ENCODE peak calls at places on chromosomes 4 and X, in eight cellular contexts. One of them, this sample, is unnamed.

GRCh38 chrX:28880136-28880535 is 292.9 kb downstream of the IL1RAPL1 start:
- DNase-seq in activated T-helper 1 cell treated with Interleukin-2 at 50 U/mL for 16 hours: no peak
- DNase-seq in caudate nucleus: no peak
- DNase-seq in ELR: no peak
- DNase-seq in CD4-positive, CD25-positive, alpha-beta regulatory T cell: no peak
- DNase-seq in OCI-M1: no peak
- DNase-seq in nephron progenitor cell: no peak
- DNase-seq in activated CD4-positive, alpha-beta T cell treated with anti-CD3 and anti-CD28 coated beads, Interleukin-2, amount 50 U/mL, for 1 hour: no peak
- DNase-seq in this sample: no peak

GRCh38 chr4:14348506-14348905 is 653.8 kb upstream of the CPEB2 start:
- DNase-seq in activated T-helper 1 cell treated with Interleukin-2 at 50 U/mL for 16 hours: no peak
- DNase-seq in caudate nucleus: no peak
- DNase-seq in ELR: no peak
- DNase-seq in CD4-positive, CD25-positive, alpha-beta regulatory T cell: no peak
- DNase-seq in OCI-M1: no peak
- DNase-seq in nephron progenitor cell: no peak
- DNase-seq in activated CD4-positive, alpha-beta T cell treated with anti-CD3 and anti-CD28 coated beads, Interleukin-2, amount 50 U/mL, for 1 hour: no peak
- DNase-seq in this sample: no peak

GRCh38 chr4:128556756-128557155 is 252.7 kb upstream of the JADE1 start:
- DNase-seq in activated T-helper 1 cell treated with Interleukin-2 at 50 U/mL for 16 hours: no peak
- DNase-seq in caudate nucleus: no peak
- DNase-seq in ELR: no peak
- DNase-seq in CD4-positive, CD25-positive, alpha-beta regulatory T cell: no peak
- DNase-seq in OCI-M1: no peak
- DNase-seq in nephron progenitor cell: no peak
- DNase-seq in activated CD4-positive, alpha-beta T cell treated with anti-CD3 and anti-CD28 coated beads, Interleukin-2, amount 50 U/mL, for 1 hour: no peak
- DNase-seq in this sample: no peak

GRCh38 chr4:98467627-98468072 is 190.8 kb downstream of the TSPAN5 start:
- DNase-seq in activated T-helper 1 cell treated with Interleukin-2 at 50 U/mL for 16 hours: peak; percentile 46
- DNase-seq in caudate nucleus: peak; percentile 81
- DNase-seq in ELR: peak; percentile 94
- DNase-seq in CD4-positive, CD25-positive, alpha-beta regulatory T cell: peak; percentile 46
- DNase-seq in OCI-M1: peak; percentile 89
- DNase-seq in nephron progenitor cell: peak; percentile 68
- DNase-seq in activated CD4-positive, alpha-beta T cell treated with anti-CD3 and anti-CD28 coated beads, Interleukin-2, amount 50 U/mL, for 1 hour: peak; percentile 63
- DNase-seq in this sample: peak; percentile 30

GRCh38 chr4:76954489-76954888 is 4.9 kb downstream of the SEPTIN11 start:
- DNase-seq in activated T-helper 1 cell treated with Interleukin-2 at 50 U/mL for 16 hours: no peak
- DNase-seq in caudate nucleus: no peak
- DNase-seq in ELR: no peak
- DNase-seq in CD4-positive, CD25-positive, alpha-beta regulatory T cell: no peak
- DNase-seq in OCI-M1: no peak
- DNase-seq in nephron progenitor cell: no peak
- DNase-seq in activated CD4-positive, alpha-beta T cell treated with anti-CD3 and anti-CD28 coated beads, Interleukin-2, amount 50 U/mL, for 1 hour: no peak
- DNase-seq in this sample: no peak

GRCh38 chr4:153594208-153594607 is 89.9 kb upstream of the TLR2 start:
- DNase-seq in activated T-helper 1 cell treated with Interleukin-2 at 50 U/mL for 16 hours: no peak
- DNase-seq in caudate nucleus: no peak
- DNase-seq in ELR: peak; percentile 3
- DNase-seq in CD4-positive, CD25-positive, alpha-beta regulatory T cell: no peak
- DNase-seq in OCI-M1: peak; percentile 86
- DNase-seq in nephron progenitor cell: no peak
- DNase-seq in activated CD4-positive, alpha-beta T cell treated with anti-CD3 and anti-CD28 coated beads, Interleukin-2, amount 50 U/mL, for 1 hour: no peak
- DNase-seq in this sample: no peak

GRCh38 chrX:139691843-139692505 is 16.0 kb downstream of the MCF2 start:
- DNase-seq in activated T-helper 1 cell treated with Interleukin-2 at 50 U/mL for 16 hours: no peak
- DNase-seq in caudate nucleus: no peak
- DNase-seq in ELR: peak; percentile 4
- DNase-seq in CD4-positive, CD25-positive, alpha-beta regulatory T cell: no peak
- DNase-seq in OCI-M1: no peak
- DNase-seq in nephron progenitor cell: peak; percentile 45
- DNase-seq in activated CD4-positive, alpha-beta T cell treated with anti-CD3 and anti-CD28 coated beads, Interleukin-2, amount 50 U/mL, for 1 hour: no peak
- DNase-seq in this sample: no peak

GRCh38 chrX:30308263-30309138 is 689 bp downstream of the NR0B1 start:
- DNase-seq in activated T-helper 1 cell treated with Interleukin-2 at 50 U/mL for 16 hours: no peak
- DNase-seq in caudate nucleus: no peak
- DNase-seq in ELR: no peak
- DNase-seq in CD4-positive, CD25-positive, alpha-beta regulatory T cell: no peak
- DNase-seq in OCI-M1: no peak
- DNase-seq in nephron progenitor cell: peak; percentile 36
- DNase-seq in activated CD4-positive, alpha-beta T cell treated with anti-CD3 and anti-CD28 coated beads, Interleukin-2, amount 50 U/mL, for 1 hour: no peak
- DNase-seq in this sample: no peak

GRCh38 chrX:154411981-154412340 is 622 bp downstream of the TAFAZZIN start:
- DNase-seq in activated T-helper 1 cell treated with Interleukin-2 at 50 U/mL for 16 hours: no peak
- DNase-seq in caudate nucleus: peak; percentile 39
- DNase-seq in ELR: peak; percentile 68
- DNase-seq in CD4-positive, CD25-positive, alpha-beta regulatory T cell: no peak
- DNase-seq in OCI-M1: peak; percentile 45
- DNase-seq in nephron progenitor cell: peak; percentile 72
- DNase-seq in activated CD4-positive, alpha-beta T cell treated with anti-CD3 and anti-CD28 coated beads, Interleukin-2, amount 50 U/mL, for 1 hour: peak; percentile 39
- DNase-seq in this sample: no peak

GRCh38 chrX:10634681-10635161 is 14.3 kb upstream of the MID1 start:
- DNase-seq in activated T-helper 1 cell treated with Interleukin-2 at 50 U/mL for 16 hours: no peak
- DNase-seq in caudate nucleus: peak; percentile 46
- DNase-seq in ELR: peak; percentile 95
- DNase-seq in CD4-positive, CD25-positive, alpha-beta regulatory T cell: no peak
- DNase-seq in OCI-M1: no peak
- DNase-seq in nephron progenitor cell: no peak
- DNase-seq in activated CD4-positive, alpha-beta T cell treated with anti-CD3 and anti-CD28 coated beads, Interleukin-2, amount 50 U/mL, for 1 hour: no peak
- DNase-seq in this sample: no peak

GRCh38 chr4:89142691-89143669 is 31.6 kb downstream of the TIGD2 start:
- DNase-seq in activated T-helper 1 cell treated with Interleukin-2 at 50 U/mL for 16 hours: no peak
- DNase-seq in caudate nucleus: no peak
- DNase-seq in ELR: no peak
- DNase-seq in CD4-positive, CD25-positive, alpha-beta regulatory T cell: no peak
- DNase-seq in OCI-M1: no peak
- DNase-seq in nephron progenitor cell: no peak
- DNase-seq in activated CD4-positive, alpha-beta T cell treated with anti-CD3 and anti-CD28 coated beads, Interleukin-2, amount 50 U/mL, for 1 hour: no peak
- DNase-seq in this sample: no peak

GRCh38 chr4:174318829-174319764 is 35.4 kb downstream of the CEP44 start:
- DNase-seq in activated T-helper 1 cell treated with Interleukin-2 at 50 U/mL for 16 hours: no peak
- DNase-seq in caudate nucleus: no peak
- DNase-seq in ELR: peak; percentile 49
- DNase-seq in CD4-positive, CD25-positive, alpha-beta regulatory T cell: no peak
- DNase-seq in OCI-M1: peak; percentile 71
- DNase-seq in nephron progenitor cell: no peak
- DNase-seq in activated CD4-positive, alpha-beta T cell treated with anti-CD3 and anti-CD28 coated beads, Interleukin-2, amount 50 U/mL, for 1 hour: no peak
- DNase-seq in this sample: no peak

GRCh38 chr4:140705625-140706275 is 50.4 kb downstream of the TBC1D9 start:
- DNase-seq in activated T-helper 1 cell treated with Interleukin-2 at 50 U/mL for 16 hours: no peak
- DNase-seq in caudate nucleus: no peak
- DNase-seq in ELR: no peak
- DNase-seq in CD4-positive, CD25-positive, alpha-beta regulatory T cell: no peak
- DNase-seq in OCI-M1: no peak
- DNase-seq in nephron progenitor cell: no peak
- DNase-seq in activated CD4-positive, alpha-beta T cell treated with anti-CD3 and anti-CD28 coated beads, Interleukin-2, amount 50 U/mL, for 1 hour: no peak
- DNase-seq in this sample: no peak

GRCh38 chrX:69165116-69165651 is at the start of gene PJA1:
- DNase-seq in activated T-helper 1 cell treated with Interleukin-2 at 50 U/mL for 16 hours: peak; percentile 55
- DNase-seq in caudate nucleus: peak; percentile 70
- DNase-seq in ELR: peak; percentile 68
- DNase-seq in CD4-positive, CD25-positive, alpha-beta regulatory T cell: peak; percentile 46
- DNase-seq in OCI-M1: peak; percentile 75
- DNase-seq in nephron progenitor cell: peak; percentile 76
- DNase-seq in activated CD4-positive, alpha-beta T cell treated with anti-CD3 and anti-CD28 coated beads, Interleukin-2, amount 50 U/mL, for 1 hour: peak; percentile 61
- DNase-seq in this sample: peak; percentile 53

GRCh38 chrX:23511783-23512182 is 155.5 kb upstream of the PRDX4 start:
- DNase-seq in activated T-helper 1 cell treated with Interleukin-2 at 50 U/mL for 16 hours: no peak
- DNase-seq in caudate nucleus: no peak
- DNase-seq in ELR: no peak
- DNase-seq in CD4-positive, CD25-positive, alpha-beta regulatory T cell: no peak
- DNase-seq in OCI-M1: no peak
- DNase-seq in nephron progenitor cell: no peak
- DNase-seq in activated CD4-positive, alpha-beta T cell treated with anti-CD3 and anti-CD28 coated beads, Interleukin-2, amount 50 U/mL, for 1 hour: no peak
- DNase-seq in this sample: no peak

GRCh38 chrX:276588-277171 is 4.5 kb upstream of the PLCXD1 start:
- DNase-seq in activated T-helper 1 cell treated with Interleukin-2 at 50 U/mL for 16 hours: no peak
- DNase-seq in caudate nucleus: no peak
- DNase-seq in ELR: peak; percentile 93
- DNase-seq in CD4-positive, CD25-positive, alpha-beta regulatory T cell: no peak
- DNase-seq in OCI-M1: no peak
- DNase-seq in nephron progenitor cell: peak; percentile 26
- DNase-seq in activated CD4-positive, alpha-beta T cell treated with anti-CD3 and anti-CD28 coated beads, Interleukin-2, amount 50 U/mL, for 1 hour: no peak
- DNase-seq in this sample: peak; percentile 41

GRCh38 chr4:1246111-1246881 is 2.6 kb downstream of the CTBP1 start:
- DNase-seq in activated T-helper 1 cell treated with Interleukin-2 at 50 U/mL for 16 hours: no peak
- DNase-seq in caudate nucleus: no peak
- DNase-seq in ELR: peak; percentile 13
- DNase-seq in CD4-positive, CD25-positive, alpha-beta regulatory T cell: no peak
- DNase-seq in OCI-M1: no peak
- DNase-seq in nephron progenitor cell: no peak
- DNase-seq in activated CD4-positive, alpha-beta T cell treated with anti-CD3 and anti-CD28 coated beads, Interleukin-2, amount 50 U/mL, for 1 hour: no peak
- DNase-seq in this sample: peak; percentile 37

GRCh38 chr4:155703486-155704227 is 37.0 kb downstream of the GUCY1A1 start:
- DNase-seq in activated T-helper 1 cell treated with Interleukin-2 at 50 U/mL for 16 hours: no peak
- DNase-seq in caudate nucleus: no peak
- DNase-seq in ELR: peak; percentile 23
- DNase-seq in CD4-positive, CD25-positive, alpha-beta regulatory T cell: no peak
- DNase-seq in OCI-M1: no peak
- DNase-seq in nephron progenitor cell: no peak
- DNase-seq in activated CD4-positive, alpha-beta T cell treated with anti-CD3 and anti-CD28 coated beads, Interleukin-2, amount 50 U/mL, for 1 hour: no peak
- DNase-seq in this sample: no peak

GRCh38 chr4:40831462-40831861 is 81.7 kb downstream of the NSUN7 start:
- DNase-seq in activated T-helper 1 cell treated with Interleukin-2 at 50 U/mL for 16 hours: no peak
- DNase-seq in caudate nucleus: peak; percentile 29
- DNase-seq in ELR: no peak
- DNase-seq in CD4-positive, CD25-positive, alpha-beta regulatory T cell: no peak
- DNase-seq in OCI-M1: no peak
- DNase-seq in nephron progenitor cell: no peak
- DNase-seq in activated CD4-positive, alpha-beta T cell treated with anti-CD3 and anti-CD28 coated beads, Interleukin-2, amount 50 U/mL, for 1 hour: no peak
- DNase-seq in this sample: no peak

GRCh38 chr4:11954093-11954492 is 525.4 kb upstream of the HS3ST1 start:
- DNase-seq in activated T-helper 1 cell treated with Interleukin-2 at 50 U/mL for 16 hours: no peak
- DNase-seq in caudate nucleus: no peak
- DNase-seq in ELR: peak; percentile 0
- DNase-seq in CD4-positive, CD25-positive, alpha-beta regulatory T cell: no peak
- DNase-seq in OCI-M1: peak; percentile 34
- DNase-seq in nephron progenitor cell: no peak
- DNase-seq in activated CD4-positive, alpha-beta T cell treated with anti-CD3 and anti-CD28 coated beads, Interleukin-2, amount 50 U/mL, for 1 hour: no peak
- DNase-seq in this sample: no peak

GRCh38 chrX:11437642-11438379 is 144.6 kb downstream of the AMELX start:
- DNase-seq in activated T-helper 1 cell treated with Interleukin-2 at 50 U/mL for 16 hours: no peak
- DNase-seq in caudate nucleus: no peak
- DNase-seq in ELR: peak; percentile 68
- DNase-seq in CD4-positive, CD25-positive, alpha-beta regulatory T cell: no peak
- DNase-seq in OCI-M1: peak; percentile 7
- DNase-seq in nephron progenitor cell: no peak
- DNase-seq in activated CD4-positive, alpha-beta T cell treated with anti-CD3 and anti-CD28 coated beads, Interleukin-2, amount 50 U/mL, for 1 hour: no peak
- DNase-seq in this sample: no peak

GRCh38 chr4:38976308-38976707 is 55.9 kb downstream of the TMEM156 start:
- DNase-seq in activated T-helper 1 cell treated with Interleukin-2 at 50 U/mL for 16 hours: no peak
- DNase-seq in caudate nucleus: no peak
- DNase-seq in ELR: no peak
- DNase-seq in CD4-positive, CD25-positive, alpha-beta regulatory T cell: no peak
- DNase-seq in OCI-M1: no peak
- DNase-seq in nephron progenitor cell: no peak
- DNase-seq in activated CD4-positive, alpha-beta T cell treated with anti-CD3 and anti-CD28 coated beads, Interleukin-2, amount 50 U/mL, for 1 hour: no peak
- DNase-seq in this sample: no peak

GRCh38 chrX:47568656-47569295 is 7.8 kb downstream of the ARAF start:
- DNase-seq in activated T-helper 1 cell treated with Interleukin-2 at 50 U/mL for 16 hours: no peak
- DNase-seq in caudate nucleus: no peak
- DNase-seq in ELR: peak; percentile 47
- DNase-seq in CD4-positive, CD25-positive, alpha-beta regulatory T cell: peak; percentile 7
- DNase-seq in OCI-M1: peak; percentile 42
- DNase-seq in nephron progenitor cell: peak; percentile 24
- DNase-seq in activated CD4-positive, alpha-beta T cell treated with anti-CD3 and anti-CD28 coated beads, Interleukin-2, amount 50 U/mL, for 1 hour: peak; percentile 36
- DNase-seq in this sample: no peak

GRCh38 chr4:38396845-38397547 is 267.0 kb upstream of the KLF3 start:
- DNase-seq in activated T-helper 1 cell treated with Interleukin-2 at 50 U/mL for 16 hours: no peak
- DNase-seq in caudate nucleus: no peak
- DNase-seq in ELR: no peak
- DNase-seq in CD4-positive, CD25-positive, alpha-beta regulatory T cell: no peak
- DNase-seq in OCI-M1: peak; percentile 55
- DNase-seq in nephron progenitor cell: no peak
- DNase-seq in activated CD4-positive, alpha-beta T cell treated with anti-CD3 and anti-CD28 coated beads, Interleukin-2, amount 50 U/mL, for 1 hour: no peak
- DNase-seq in this sample: no peak

GRCh38 chrX:117788339-117788738 is 328.3 kb downstream of the KLHL13 start:
- DNase-seq in activated T-helper 1 cell treated with Interleukin-2 at 50 U/mL for 16 hours: no peak
- DNase-seq in caudate nucleus: no peak
- DNase-seq in ELR: no peak
- DNase-seq in CD4-positive, CD25-positive, alpha-beta regulatory T cell: no peak
- DNase-seq in OCI-M1: no peak
- DNase-seq in nephron progenitor cell: no peak
- DNase-seq in activated CD4-positive, alpha-beta T cell treated with anti-CD3 and anti-CD28 coated beads, Interleukin-2, amount 50 U/mL, for 1 hour: no peak
- DNase-seq in this sample: no peak

GRCh38 chrX:54043084-54043483 is 1.2 kb downstream of the PHF8 start:
- DNase-seq in activated T-helper 1 cell treated with Interleukin-2 at 50 U/mL for 16 hours: no peak
- DNase-seq in caudate nucleus: no peak
- DNase-seq in ELR: peak; percentile 3
- DNase-seq in CD4-positive, CD25-positive, alpha-beta regulatory T cell: no peak
- DNase-seq in OCI-M1: peak; percentile 26
- DNase-seq in nephron progenitor cell: no peak
- DNase-seq in activated CD4-positive, alpha-beta T cell treated with anti-CD3 and anti-CD28 coated beads, Interleukin-2, amount 50 U/mL, for 1 hour: no peak
- DNase-seq in this sample: no peak

GRCh38 chr4:132123870-132124623 is 1025.0 kb upstream of the PCDH10 start:
- DNase-seq in activated T-helper 1 cell treated with Interleukin-2 at 50 U/mL for 16 hours: no peak
- DNase-seq in caudate nucleus: no peak
- DNase-seq in ELR: peak; percentile 5
- DNase-seq in CD4-positive, CD25-positive, alpha-beta regulatory T cell: no peak
- DNase-seq in OCI-M1: peak; percentile 58
- DNase-seq in nephron progenitor cell: no peak
- DNase-seq in activated CD4-positive, alpha-beta T cell treated with anti-CD3 and anti-CD28 coated beads, Interleukin-2, amount 50 U/mL, for 1 hour: no peak
- DNase-seq in this sample: no peak

GRCh38 chrX:8864151-8864550 is 63.0 kb upstream of the FAM9A start:
- DNase-seq in activated T-helper 1 cell treated with Interleukin-2 at 50 U/mL for 16 hours: no peak
- DNase-seq in caudate nucleus: no peak
- DNase-seq in ELR: no peak
- DNase-seq in CD4-positive, CD25-positive, alpha-beta regulatory T cell: no peak
- DNase-seq in OCI-M1: no peak
- DNase-seq in nephron progenitor cell: peak; percentile 3
- DNase-seq in activated CD4-positive, alpha-beta T cell treated with anti-CD3 and anti-CD28 coated beads, Interleukin-2, amount 50 U/mL, for 1 hour: no peak
- DNase-seq in this sample: no peak

GRCh38 chr4:40923326-40924095 is 173.8 kb downstream of the NSUN7 start:
- DNase-seq in activated T-helper 1 cell treated with Interleukin-2 at 50 U/mL for 16 hours: no peak
- DNase-seq in caudate nucleus: peak; percentile 44
- DNase-seq in ELR: no peak
- DNase-seq in CD4-positive, CD25-positive, alpha-beta regulatory T cell: no peak
- DNase-seq in OCI-M1: no peak
- DNase-seq in nephron progenitor cell: no peak
- DNase-seq in activated CD4-positive, alpha-beta T cell treated with anti-CD3 and anti-CD28 coated beads, Interleukin-2, amount 50 U/mL, for 1 hour: no peak
- DNase-seq in this sample: no peak

GRCh38 chr4:94457692-94458106 is 6.0 kb downstream of the PDLIM5 start:
- DNase-seq in activated T-helper 1 cell treated with Interleukin-2 at 50 U/mL for 16 hours: no peak
- DNase-seq in caudate nucleus: no peak
- DNase-seq in ELR: no peak
- DNase-seq in CD4-positive, CD25-positive, alpha-beta regulatory T cell: no peak
- DNase-seq in OCI-M1: peak; percentile 43
- DNase-seq in nephron progenitor cell: peak; percentile 56
- DNase-seq in activated CD4-positive, alpha-beta T cell treated with anti-CD3 and anti-CD28 coated beads, Interleukin-2, amount 50 U/mL, for 1 hour: no peak
- DNase-seq in this sample: no peak

GRCh38 chr4:109559625-109559982 is 442 bp upstream of the MCUB start:
- DNase-seq in activated T-helper 1 cell treated with Interleukin-2 at 50 U/mL for 16 hours: peak; percentile 27
- DNase-seq in caudate nucleus: no peak
- DNase-seq in ELR: peak; percentile 54
- DNase-seq in CD4-positive, CD25-positive, alpha-beta regulatory T cell: no peak
- DNase-seq in OCI-M1: no peak
- DNase-seq in nephron progenitor cell: peak; percentile 47
- DNase-seq in activated CD4-positive, alpha-beta T cell treated with anti-CD3 and anti-CD28 coated beads, Interleukin-2, amount 50 U/mL, for 1 hour: peak; percentile 39
- DNase-seq in this sample: peak; percentile 32

GRCh38 chrX:40156472-40157227 is 58.9 kb upstream of the BCOR start:
- DNase-seq in activated T-helper 1 cell treated with Interleukin-2 at 50 U/mL for 16 hours: no peak
- DNase-seq in caudate nucleus: no peak
- DNase-seq in ELR: no peak
- DNase-seq in CD4-positive, CD25-positive, alpha-beta regulatory T cell: no peak
- DNase-seq in OCI-M1: no peak
- DNase-seq in nephron progenitor cell: peak; percentile 54
- DNase-seq in activated CD4-positive, alpha-beta T cell treated with anti-CD3 and anti-CD28 coated beads, Interleukin-2, amount 50 U/mL, for 1 hour: no peak
- DNase-seq in this sample: no peak